ENCODE peak calls at places on chromosomes 7 and 10, in ten cellular contexts. D is HL-60, K is fibroblast of pulmonary artery, L is esophagus squamous epithelium, P is fibroblast of villous mesenchyme, O is heart right ventricle, E is colonic mucosa, M is BJ, W is IMR-90, J is foreskin fibroblast. S is an unnamed sample.

GRCh38 chr10:96259884-96260511 is 11.4 kb downstream of the BLNK start:
- DNase-seq in L (no peak), D (no peak), M (no peak), K (no peak), E (peak; percentile 59), J (no peak), O (no peak), W (no peak), P (no peak), S (no peak)

GRCh38 chr7:143391462-143392404 is 10.6 kb downstream of the ZYX start:
- DNase-seq in D (no peak), E (peak; percentile 55), W (peak; percentile 85), M (peak; percentile 41), L (no peak), J (peak; percentile 89), O (peak; percentile 64), P (peak; percentile 81), K (peak; percentile 87), S (peak; percentile 90)

GRCh38 chr7:149846021-149846420 is 7.8 kb downstream of the ZNF862 start:
- DNase-seq in O (no peak), P (no peak), K (no peak), E (no peak), J (no peak), M (no peak), D (no peak), W (no peak), L (no peak), S (no peak)

GRCh38 chr7:82729172-82730030 is 285.8 kb upstream of the CACNA2D1 start:
- DNase-seq in J (peak; percentile 75), D (no peak), M (no peak), W (peak; percentile 60), L (no peak), K (peak; percentile 70), E (no peak), P (peak; percentile 58), O (no peak), S (peak; percentile 71)

GRCh38 chr7:44275829-44276570 is 49.4 kb downstream of the CAMK2B start:
- DNase-seq in L (no peak), E (no peak), W (no peak), P (no peak), K (no peak), J (no peak), D (no peak), O (no peak), M (no peak), S (peak; percentile 28)

GRCh38 chr10:94524711-94525110 is 20.9 kb upstream of the HELLS start:
- DNase-seq in K (no peak), O (no peak), D (no peak), P (no peak), M (no peak), E (no peak), W (no peak), J (no peak), L (no peak), S (no peak)

GRCh38 chr10:97550336-97551149 is 22.0 kb upstream of the ANKRD2 start:
- DNase-seq in L (no peak), D (no peak), O (no peak), J (no peak), E (no peak), P (no peak), W (no peak), K (no peak), M (no peak), S (no peak)

GRCh38 chr10:51999089-51999488 is 299.7 kb upstream of the CSTF2T start:
- DNase-seq in M (no peak), E (no peak), L (no peak), P (no peak), O (no peak), J (peak; percentile 56), K (no peak), W (no peak), D (no peak), S (peak; percentile 17)

GRCh38 chr7:81248420-81248819 is 329.6 kb upstream of the SEMA3C start:
- DNase-seq in M (no peak), P (no peak), D (no peak), E (no peak), K (no peak), J (peak; percentile 43), L (no peak), W (no peak), O (no peak), S (peak; percentile 25)

GRCh38 chr10:124249196-124249595 is 155.8 kb upstream of the CHST15 start:
- DNase-seq in K (no peak), P (no peak), L (no peak), W (no peak), M (no peak), O (no peak), D (no peak), J (no peak), E (no peak), S (no peak)

GRCh38 chr7:9600974-9601373 is 1167.6 kb downstream of the NXPH1 start:
- DNase-seq in D (no peak), L (no peak), M (no peak), J (no peak), K (no peak), O (no peak), P (no peak), E (no peak), W (no peak), S (no peak)
- TF ChIP-seq CTCF in D (no peak), L (no peak), M (no peak), J (no peak), K (no peak), O (no peak), P (no peak), E (no peak), W (no peak), S (no peak)

DNA sequence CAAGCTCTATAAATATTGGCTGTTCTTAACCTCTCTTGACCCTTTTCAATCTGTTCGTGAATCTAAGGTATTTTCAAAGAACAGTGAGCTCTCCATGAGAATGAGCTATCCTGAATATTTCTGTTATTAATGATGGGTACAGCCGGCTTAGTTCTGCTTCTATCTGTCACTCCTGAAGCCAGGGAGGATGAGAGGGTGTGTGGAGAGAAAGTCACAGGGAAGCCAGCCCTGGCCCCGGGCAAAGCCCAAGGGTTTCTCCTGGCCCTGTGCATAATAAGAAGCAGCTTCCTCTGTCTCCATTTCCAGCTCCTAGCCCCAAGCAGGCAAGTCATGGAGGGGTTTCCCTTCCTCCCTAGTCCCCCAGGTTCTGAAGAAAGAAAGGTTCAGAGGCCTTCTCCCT is 151.1 kb downstream of the KCNMA1 start:
- DNase-seq in K (no peak), L (no peak), E (no peak), J (no peak), O (no peak), D (no peak), M (no peak), P (no peak), W (no peak), S (no peak)
- H3K4me3 ChIP-seq in K (no peak overlapping the region), L (no peak overlapping the region), E (no peak overlapping the region), J (no peak overlapping the region), O (no peak overlapping the region), D (no peak overlapping the region), M (no peak overlapping the region), P (no peak overlapping the region), W (no peak overlapping the region), S (no peak overlapping the region)

DNA sequence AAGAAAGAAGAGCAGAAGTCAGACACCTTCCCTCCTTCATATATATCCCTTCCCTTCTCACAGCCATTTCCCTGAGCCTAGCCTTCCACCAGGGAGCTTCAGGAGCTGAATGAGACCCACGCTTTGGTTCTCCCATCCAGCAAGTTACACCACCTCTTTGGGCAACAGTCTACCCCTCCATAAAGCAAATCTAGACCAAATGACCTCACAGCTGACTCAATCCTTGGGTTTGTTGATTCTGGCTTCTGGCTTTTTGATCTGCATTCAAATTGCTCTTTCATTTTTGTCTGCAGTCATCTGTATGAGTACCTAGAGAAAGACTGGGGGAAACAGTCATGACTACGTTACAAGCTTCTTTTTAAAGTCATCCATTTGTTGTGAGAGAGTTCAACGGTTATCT is 86.4 kb downstream of the RAB11FIP2 start:
- DNase-seq in K (no peak), E (no peak), J (peak; percentile 32), W (peak; percentile 52), L (no peak), M (no peak), P (no peak), O (no peak), D (no peak), S (peak; percentile 20)
- TF ChIP-seq CTCF in K (no peak), E (no peak), J (no peak), W (no peak), L (no peak), M (no peak), P (no peak), O (no peak), D (no peak), S (no peak)

DNA sequence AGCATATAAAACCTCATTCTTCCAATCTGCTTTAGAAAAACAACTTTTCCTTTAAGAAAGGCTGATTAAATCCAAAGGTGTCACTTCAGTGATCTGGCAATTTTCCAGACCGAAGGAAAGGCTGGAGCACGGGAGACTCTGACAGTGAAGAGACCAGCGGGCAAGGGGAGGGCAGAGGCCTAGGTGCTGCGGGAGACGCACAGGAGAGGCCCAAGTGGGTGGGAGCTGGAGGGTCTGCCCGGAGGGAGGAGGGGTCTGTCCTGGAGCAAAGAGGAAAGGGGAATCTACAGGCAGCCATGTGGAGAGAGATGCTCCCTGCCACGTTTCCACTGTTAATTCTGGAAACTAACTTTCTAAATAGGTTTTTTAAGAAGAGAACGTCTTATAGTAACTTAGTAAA is 24.3 kb upstream of the PPP2R2D start:
- DNase-seq in P (no peak), K (no peak), E (no peak), J (no peak), W (no peak), L (no peak), D (no peak), O (no peak), M (no peak), S (no peak)
- H3K4me3 ChIP-seq in P (no peak overlapping the region), K (no peak overlapping the region), E (no peak overlapping the region), J (no peak overlapping the region), W (no peak overlapping the region), L (no peak overlapping the region), D (no peak overlapping the region), O (no peak overlapping the region), M (no peak overlapping the region), S (no peak overlapping the region)

GRCh38 chr10:22105270-22105669 is 101.7 kb upstream of the DNAJC1 start:
- DNase-seq in L (no peak), D (no peak), J (no peak), M (no peak), E (no peak), K (no peak), O (no peak), W (no peak), P (no peak), S (no peak)

DNA sequence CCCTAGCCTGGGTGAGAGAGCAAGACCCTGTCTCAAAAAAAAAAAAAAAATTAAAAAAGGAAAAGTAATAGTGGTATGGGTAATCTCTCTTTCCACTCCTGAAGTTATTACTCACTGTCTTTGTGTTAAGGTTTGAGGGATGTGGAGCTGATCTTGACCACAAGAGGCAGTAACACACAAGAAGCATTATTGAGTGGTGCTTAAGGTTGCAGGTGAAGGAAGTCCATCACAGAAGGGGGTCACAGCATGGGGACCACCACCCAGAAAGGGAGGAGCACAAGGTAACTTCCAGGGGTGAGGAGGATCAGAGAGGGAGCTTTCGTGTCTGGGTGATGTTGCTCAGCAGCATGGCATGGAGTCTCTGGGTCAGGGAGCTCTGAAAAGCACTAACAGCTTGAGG is 100.2 kb upstream of the DNAJC1 start:
- DNase-seq in J (no peak), P (peak; percentile 8), E (no peak), O (no peak), L (no peak), W (no peak), D (no peak), M (no peak), K (peak; percentile 23), S (peak; percentile 21)
- TF ChIP-seq CTCF in J (no peak), P (peak; percentile 49), E (no peak), O (no peak), L (no peak), W (no peak), D (no peak), M (peak; percentile 10), K (peak; percentile 51), S (peak; percentile 38)

S was measured in cardiac fibroblast.